ENCODE peak calls at places on chromosomes 13 and 19, in nine cellular contexts. One of them, this sample, is unnamed.

GRCh38 chr13:74452176-74452575 is 318.0 kb upstream of the KLF12 start:
- DNase-seq in heart right ventricle: no peak
- DNase-seq in IMR-90: peak; percentile 1
- DNase-seq in neural progenitor cell: no peak
- DNase-seq in caudate nucleus: no peak
- DNase-seq in dorsolateral prefrontal cortex: no peak
- DNase-seq in fibroblast of lung: peak; percentile 17
- DNase-seq in cardiac muscle cell: no peak
- DNase-seq in iPS DF 6.9: no peak
- DNase-seq in this sample: no peak

GRCh38 chr13:88736026-88736425 is 1064.9 kb downstream of the SLITRK5 start:
- DNase-seq in heart right ventricle: no peak
- DNase-seq in IMR-90: no peak
- DNase-seq in neural progenitor cell: no peak
- DNase-seq in caudate nucleus: no peak
- DNase-seq in dorsolateral prefrontal cortex: no peak
- DNase-seq in fibroblast of lung: no peak
- DNase-seq in cardiac muscle cell: no peak
- DNase-seq in iPS DF 6.9: no peak
- DNase-seq in this sample: no peak

GRCh38 chr13:76764429-76764828 is 121.8 kb downstream of the KCTD12 start:
- DNase-seq in heart right ventricle: peak; percentile 86
- DNase-seq in IMR-90: peak; percentile 10
- DNase-seq in neural progenitor cell: no peak
- DNase-seq in caudate nucleus: no peak
- DNase-seq in dorsolateral prefrontal cortex: peak; percentile 32
- DNase-seq in fibroblast of lung: peak; percentile 10
- DNase-seq in cardiac muscle cell: no peak
- DNase-seq in iPS DF 6.9: no peak
- DNase-seq in this sample: peak; percentile 8

GRCh38 chr19:32767951-32768679 is 48.5 kb downstream of the TDRD12 start:
- DNase-seq in heart right ventricle: no peak
- DNase-seq in IMR-90: no peak
- DNase-seq in neural progenitor cell: no peak
- DNase-seq in caudate nucleus: no peak
- DNase-seq in dorsolateral prefrontal cortex: no peak
- DNase-seq in fibroblast of lung: no peak
- DNase-seq in cardiac muscle cell: no peak
- DNase-seq in iPS DF 6.9: no peak
- DNase-seq in this sample: no peak

GRCh38 chr13:44930907-44931676 is 58.2 kb downstream of the NUFIP1 start:
- DNase-seq in heart right ventricle: no peak
- DNase-seq in IMR-90: no peak
- DNase-seq in neural progenitor cell: peak; percentile 14
- DNase-seq in caudate nucleus: no peak
- DNase-seq in dorsolateral prefrontal cortex: no peak
- DNase-seq in fibroblast of lung: peak; percentile 54
- DNase-seq in cardiac muscle cell: no peak
- DNase-seq in iPS DF 6.9: no peak
- DNase-seq in this sample: peak; percentile 35

GRCh38 chr19:47028372-47028672 is 8.7 kb downstream of the NPAS1 start:
- DNase-seq in heart right ventricle: no peak
- DNase-seq in IMR-90: no peak
- DNase-seq in neural progenitor cell: peak; percentile 64
- DNase-seq in caudate nucleus: no peak
- DNase-seq in dorsolateral prefrontal cortex: no peak
- DNase-seq in fibroblast of lung: no peak
- DNase-seq in cardiac muscle cell: no peak
- DNase-seq in iPS DF 6.9: no peak
- DNase-seq in this sample: peak; percentile 46

GRCh38 chr19:31560021-31560770 is 211.0 kb upstream of the TSHZ3 start:
- DNase-seq in heart right ventricle: no peak
- DNase-seq in IMR-90: peak; percentile 11
- DNase-seq in neural progenitor cell: no peak
- DNase-seq in caudate nucleus: no peak
- DNase-seq in dorsolateral prefrontal cortex: no peak
- DNase-seq in fibroblast of lung: peak; percentile 91
- DNase-seq in cardiac muscle cell: no peak
- DNase-seq in iPS DF 6.9: no peak
- DNase-seq in this sample: no peak

GRCh38 chr19:24033962-24034342 is 53.0 kb upstream of the ZNF254 start:
- DNase-seq in heart right ventricle: peak; percentile 21
- DNase-seq in IMR-90: peak; percentile 71
- DNase-seq in neural progenitor cell: peak; percentile 46
- DNase-seq in caudate nucleus: peak; percentile 81
- DNase-seq in dorsolateral prefrontal cortex: no peak
- DNase-seq in fibroblast of lung: peak; percentile 71
- DNase-seq in cardiac muscle cell: peak; percentile 69
- DNase-seq in iPS DF 6.9: no peak
- DNase-seq in this sample: peak; percentile 46

GRCh38 chr19:29752450-29753025 is 37.5 kb upstream of the C19orf12 start:
- DNase-seq in heart right ventricle: no peak
- DNase-seq in IMR-90: no peak
- DNase-seq in neural progenitor cell: no peak
- DNase-seq in caudate nucleus: no peak
- DNase-seq in dorsolateral prefrontal cortex: no peak
- DNase-seq in fibroblast of lung: no peak
- DNase-seq in cardiac muscle cell: no peak
- DNase-seq in iPS DF 6.9: no peak
- DNase-seq in this sample: no peak

GRCh38 chr13:35469781-35470380 is 6.6 kb downstream of the MAB21L1 start:
- DNase-seq in heart right ventricle: no peak
- DNase-seq in IMR-90: no peak
- DNase-seq in neural progenitor cell: peak; percentile 65
- DNase-seq in caudate nucleus: no peak
- DNase-seq in dorsolateral prefrontal cortex: no peak
- DNase-seq in fibroblast of lung: no peak
- DNase-seq in cardiac muscle cell: no peak
- DNase-seq in iPS DF 6.9: no peak
- DNase-seq in this sample: no peak

GRCh38 chr13:24693862-24694471 is 13.8 kb downstream of the ATP12A start:
- DNase-seq in heart right ventricle: peak; percentile 38
- DNase-seq in IMR-90: peak; percentile 55
- DNase-seq in neural progenitor cell: peak; percentile 86
- DNase-seq in caudate nucleus: no peak
- DNase-seq in dorsolateral prefrontal cortex: no peak
- DNase-seq in fibroblast of lung: peak; percentile 26
- DNase-seq in cardiac muscle cell: peak; percentile 86
- DNase-seq in iPS DF 6.9: peak; percentile 71
- DNase-seq in this sample: peak; percentile 85

GRCh38 chr19:34943861-34944573 is 17.3 kb downstream of the ZNF30 start:
- DNase-seq in heart right ventricle: no peak
- DNase-seq in IMR-90: no peak
- DNase-seq in neural progenitor cell: no peak
- DNase-seq in caudate nucleus: no peak
- DNase-seq in dorsolateral prefrontal cortex: no peak
- DNase-seq in fibroblast of lung: no peak
- DNase-seq in cardiac muscle cell: no peak
- DNase-seq in iPS DF 6.9: no peak
- DNase-seq in this sample: no peak

GRCh38 chr19:13014101-13014920 is 19.0 kb downstream of the NFIX start:
- DNase-seq in heart right ventricle: no peak
- DNase-seq in IMR-90: no peak
- DNase-seq in neural progenitor cell: peak; percentile 82
- DNase-seq in caudate nucleus: peak; percentile 57
- DNase-seq in dorsolateral prefrontal cortex: no peak
- DNase-seq in fibroblast of lung: peak; percentile 61
- DNase-seq in cardiac muscle cell: no peak
- DNase-seq in iPS DF 6.9: no peak
- DNase-seq in this sample: peak; percentile 50

GRCh38 chr19:57350877-57351805 is at the start of gene ZNF304:
- DNase-seq in heart right ventricle: peak; percentile 96
- DNase-seq in IMR-90: peak; percentile 95
- DNase-seq in neural progenitor cell: peak; percentile 97
- DNase-seq in caudate nucleus: peak; percentile 94
- DNase-seq in dorsolateral prefrontal cortex: peak; percentile 97
- DNase-seq in fibroblast of lung: peak; percentile 96
- DNase-seq in cardiac muscle cell: peak; percentile 97
- DNase-seq in iPS DF 6.9: peak; percentile 95
- DNase-seq in this sample: peak; percentile 98

GRCh38 chr13:112723771-112724170 is 33.9 kb downstream of the ATP11A start:
- DNase-seq in heart right ventricle: no peak
- DNase-seq in IMR-90: no peak
- DNase-seq in neural progenitor cell: no peak
- DNase-seq in caudate nucleus: no peak
- DNase-seq in dorsolateral prefrontal cortex: peak; percentile 15
- DNase-seq in fibroblast of lung: no peak
- DNase-seq in cardiac muscle cell: no peak
- DNase-seq in iPS DF 6.9: no peak
- DNase-seq in this sample: no peak

GRCh38 chr13:40123962-40124647 is 468.6 kb downstream of the COG6 start:
- DNase-seq in heart right ventricle: no peak
- DNase-seq in IMR-90: no peak
- DNase-seq in neural progenitor cell: no peak
- DNase-seq in caudate nucleus: no peak
- DNase-seq in dorsolateral prefrontal cortex: no peak
- DNase-seq in fibroblast of lung: no peak
- DNase-seq in cardiac muscle cell: no peak
- DNase-seq in iPS DF 6.9: no peak
- DNase-seq in this sample: no peak

GRCh38 chr19:18761531-18762110 is 29.5 kb downstream of the COMP start:
- DNase-seq in heart right ventricle: no peak
- DNase-seq in IMR-90: no peak
- DNase-seq in neural progenitor cell: no peak
- DNase-seq in caudate nucleus: no peak
- DNase-seq in dorsolateral prefrontal cortex: no peak
- DNase-seq in fibroblast of lung: no peak
- DNase-seq in cardiac muscle cell: no peak
- DNase-seq in iPS DF 6.9: no peak
- DNase-seq in this sample: no peak

GRCh38 chr19:17045907-17046502 is 19.4 kb upstream of the CPAMD8 start:
- DNase-seq in heart right ventricle: no peak
- DNase-seq in IMR-90: no peak
- DNase-seq in neural progenitor cell: peak; percentile 30
- DNase-seq in caudate nucleus: no peak
- DNase-seq in dorsolateral prefrontal cortex: no peak
- DNase-seq in fibroblast of lung: no peak
- DNase-seq in cardiac muscle cell: no peak
- DNase-seq in iPS DF 6.9: no peak
- DNase-seq in this sample: no peak

GRCh38 chr19:51971624-51972023 is 15.0 kb downstream of the ZNF350 start:
- DNase-seq in heart right ventricle: no peak
- DNase-seq in IMR-90: peak; percentile 13
- DNase-seq in neural progenitor cell: peak; percentile 9
- DNase-seq in caudate nucleus: no peak
- DNase-seq in dorsolateral prefrontal cortex: no peak
- DNase-seq in fibroblast of lung: peak; percentile 28
- DNase-seq in cardiac muscle cell: no peak
- DNase-seq in iPS DF 6.9: no peak
- DNase-seq in this sample: no peak

GRCh38 chr19:14746891-14747290 is 31.5 kb downstream of the ADGRE2 start:
- DNase-seq in heart right ventricle: no peak
- DNase-seq in IMR-90: no peak
- DNase-seq in neural progenitor cell: no peak
- DNase-seq in caudate nucleus: no peak
- DNase-seq in dorsolateral prefrontal cortex: no peak
- DNase-seq in fibroblast of lung: no peak
- DNase-seq in cardiac muscle cell: no peak
- DNase-seq in iPS DF 6.9: no peak
- DNase-seq in this sample: no peak

GRCh38 chr19:55256562-55257460 is 2.0 kb downstream of the PPP6R1 start:
- DNase-seq in heart right ventricle: no peak
- DNase-seq in IMR-90: no peak
- DNase-seq in neural progenitor cell: no peak
- DNase-seq in caudate nucleus: no peak
- DNase-seq in dorsolateral prefrontal cortex: no peak
- DNase-seq in fibroblast of lung: no peak
- DNase-seq in cardiac muscle cell: no peak
- DNase-seq in iPS DF 6.9: no peak
- DNase-seq in this sample: no peak
- H3K27ac ChIP-seq in heart right ventricle: peak overlapping the region; percentile 88
- H3K27ac ChIP-seq in IMR-90: no peak overlapping the region
- H3K27ac ChIP-seq in neural progenitor cell: no peak overlapping the region
- H3K27ac ChIP-seq in caudate nucleus: no peak overlapping the region
- H3K27ac ChIP-seq in dorsolateral prefrontal cortex: no peak overlapping the region
- H3K27ac ChIP-seq in fibroblast of lung: peak overlapping the region; percentile 1
- H3K27ac ChIP-seq in cardiac muscle cell: no peak overlapping the region
- H3K27ac ChIP-seq in iPS DF 6.9: no peak overlapping the region
- H3K27ac ChIP-seq in this sample: no peak overlapping the region

DNA sequence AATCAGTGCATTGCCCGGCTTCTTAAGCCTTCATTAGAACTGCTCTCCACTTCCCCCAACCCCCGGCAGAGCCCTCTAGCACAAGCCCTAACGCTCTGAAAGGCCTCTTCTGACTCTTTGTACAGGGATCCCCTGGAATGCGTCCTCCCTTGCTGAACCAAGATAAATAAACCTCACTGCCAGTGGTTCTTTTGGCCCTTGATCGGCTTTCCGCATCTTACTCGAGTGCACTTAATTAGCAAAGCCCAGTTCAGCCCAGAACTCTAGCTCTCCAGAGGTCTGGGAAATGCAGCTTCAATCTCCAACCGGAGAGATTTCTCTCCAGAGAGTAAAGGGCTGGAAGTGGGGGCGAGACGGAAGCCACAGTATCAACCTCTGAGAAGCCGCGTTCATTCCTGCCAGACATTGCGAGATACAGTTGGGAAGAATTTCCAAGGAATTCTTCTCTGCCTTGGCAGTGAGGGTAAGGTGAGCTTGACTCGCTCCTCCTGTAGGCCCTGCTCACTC is 8.7 kb upstream of the ZNF444 start:
- DNase-seq in heart right ventricle: peak; percentile 45
- DNase-seq in IMR-90: peak; percentile 66
- DNase-seq in neural progenitor cell: peak; percentile 91
- DNase-seq in caudate nucleus: no peak
- DNase-seq in dorsolateral prefrontal cortex: no peak
- DNase-seq in fibroblast of lung: peak; percentile 70
- DNase-seq in cardiac muscle cell: peak; percentile 72
- DNase-seq in iPS DF 6.9: no peak
- DNase-seq in this sample: no peak
- H3K27ac ChIP-seq in heart right ventricle: peak overlapping the region; percentile 39
- H3K27ac ChIP-seq in IMR-90: peak overlapping the region; percentile 82
- H3K27ac ChIP-seq in neural progenitor cell: peak overlapping the region; percentile 98
- H3K27ac ChIP-seq in caudate nucleus: no peak overlapping the region
- H3K27ac ChIP-seq in dorsolateral prefrontal cortex: no peak overlapping the region
- H3K27ac ChIP-seq in fibroblast of lung: no peak overlapping the region
- H3K27ac ChIP-seq in cardiac muscle cell: peak overlapping the region; percentile 92
- H3K27ac ChIP-seq in iPS DF 6.9: no peak overlapping the region
- H3K27ac ChIP-seq in this sample: peak overlapping the region; percentile 34

GRCh38 chr19:10816691-10817090 is 19.3 kb downstream of the TMED1 start:
- DNase-seq in heart right ventricle: no peak
- DNase-seq in IMR-90: no peak
- DNase-seq in neural progenitor cell: no peak
- DNase-seq in caudate nucleus: no peak
- DNase-seq in dorsolateral prefrontal cortex: no peak
- DNase-seq in fibroblast of lung: no peak
- DNase-seq in cardiac muscle cell: no peak
- DNase-seq in iPS DF 6.9: no peak
- DNase-seq in this sample: no peak
- H3K27ac ChIP-seq in heart right ventricle: peak overlapping the region; percentile 64
- H3K27ac ChIP-seq in IMR-90: peak overlapping the region; percentile 98
- H3K27ac ChIP-seq in neural progenitor cell: no peak overlapping the region
- H3K27ac ChIP-seq in caudate nucleus: no peak overlapping the region
- H3K27ac ChIP-seq in dorsolateral prefrontal cortex: no peak overlapping the region
- H3K27ac ChIP-seq in fibroblast of lung: peak overlapping the region; percentile 95
- H3K27ac ChIP-seq in cardiac muscle cell: no peak overlapping the region
- H3K27ac ChIP-seq in iPS DF 6.9: no peak overlapping the region
- H3K27ac ChIP-seq in this sample: no peak overlapping the region

DNA sequence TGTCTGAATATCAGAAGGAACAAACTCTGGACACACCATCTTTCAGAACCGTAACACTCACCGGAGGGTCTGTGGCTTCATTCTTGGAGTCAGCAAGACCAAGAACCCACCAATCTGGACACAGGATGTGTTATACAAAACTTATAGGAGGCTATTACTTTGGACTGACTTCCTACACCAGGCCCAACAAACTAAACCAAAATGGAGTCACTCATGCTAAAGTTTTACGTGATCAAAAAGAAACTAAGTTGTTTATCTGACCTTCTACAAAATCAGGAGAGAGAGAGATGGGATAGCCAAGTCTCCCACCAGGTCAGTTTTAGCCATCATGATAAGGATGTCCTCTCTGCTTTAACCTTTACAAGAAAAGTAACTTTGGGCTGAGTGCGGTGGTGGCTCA is 3.2 kb upstream of the RAB11B start:
- DNase-seq in heart right ventricle: no peak
- DNase-seq in IMR-90: no peak
- DNase-seq in neural progenitor cell: no peak
- DNase-seq in caudate nucleus: no peak
- DNase-seq in dorsolateral prefrontal cortex: no peak
- DNase-seq in fibroblast of lung: no peak
- DNase-seq in cardiac muscle cell: no peak
- DNase-seq in iPS DF 6.9: no peak
- DNase-seq in this sample: no peak
- H3K27ac ChIP-seq in heart right ventricle: no peak overlapping the region
- H3K27ac ChIP-seq in IMR-90: no peak overlapping the region
- H3K27ac ChIP-seq in neural progenitor cell: no peak overlapping the region
- H3K27ac ChIP-seq in caudate nucleus: no peak overlapping the region
- H3K27ac ChIP-seq in dorsolateral prefrontal cortex: no peak overlapping the region
- H3K27ac ChIP-seq in fibroblast of lung: no peak overlapping the region
- H3K27ac ChIP-seq in cardiac muscle cell: no peak overlapping the region
- H3K27ac ChIP-seq in iPS DF 6.9: no peak overlapping the region
- H3K27ac ChIP-seq in this sample: no peak overlapping the region

This sample was measured in A673.